ENCODE peak calls at places on chromosomes 16 and 17, in seven cellular contexts. L, E, K, O, M, C and I are unnamed samples. For H3K9me3, the result is how much of the 10 kb centered on the place peaks cover.

GRCh38 chr17:64747938-64748540 is 85.9 kb upstream of the SMURF2 start:
- DNase-seq in L (peak), M (no peak), O (no peak), E (peak), K (no peak), C (peak), I (peak)

GRCh38 chr17:58324409-58325288 is 3.9 kb downstream of the TSPOAP1 start:
- DNase-seq in M (no peak), O (peak), K (peak), C (no peak), E (peak), L (peak), I (peak)

GRCh38 chr16:4330277-4330882 is 14.5 kb downstream of the GLIS2 start:
- DNase-seq in L (peak), E (peak), C (no peak), M (peak), K (peak), O (peak), I (peak)

GRCh38 chr17:37405955-37406634 is 541 bp downstream of the ACACA start:
- DNase-seq in K (peak), E (no peak), O (no peak), L (peak), M (peak), C (no peak), I (peak)

GRCh38 chr17:34714475-34715410 is 135.4 kb downstream of the TMEM132E start:
- DNase-seq in K (no peak), C (no peak), L (no peak), O (no peak), E (no peak), M (no peak), I (no peak)

GRCh38 chr17:44769647-44770084 is 10.9 kb downstream of the ADAM11 start:
- DNase-seq in K (no peak), O (no peak), E (no peak), C (no peak), M (no peak), L (no peak), I (no peak)

GRCh38 chr17:82489117-82489516 is 30.4 kb upstream of the FOXK2 start:
- DNase-seq in L (peak), K (no peak), M (no peak), C (peak), E (peak), O (no peak), I (peak)

GRCh38 chr17:1365445-1366039 is 34.5 kb downstream of the YWHAE start:
- DNase-seq in O (peak), M (peak), E (peak), C (peak), L (peak), K (peak), I (peak)

GRCh38 chr16:49455181-49455990 is 81.8 kb downstream of the C16orf78 start:
- DNase-seq in L (no peak), O (no peak), M (no peak), C (no peak), E (no peak), K (no peak), I (no peak)

GRCh38 chr17:30969989-30970680 is 704 bp upstream of the RNF135 start:
- DNase-seq in K (peak), E (no peak), M (peak), O (peak), C (peak), L (peak), I (no peak)

GRCh38 chr16:8872967-8873865 is 4.4 kb upstream of the CARHSP1 start:
- DNase-seq in O (no peak), K (no peak), M (no peak), C (no peak), E (no peak), L (no peak), I (no peak)

GRCh38 chr17:9837551-9838471 is 12.1 kb downstream of the GLP2R start:
- DNase-seq in E (peak), M (peak), L (peak), K (no peak), C (peak), O (no peak), I (peak)

GRCh38 chr16:89655062-89655643 is 2.4 kb downstream of the CHMP1A start:
- DNase-seq in K (no peak), M (no peak), L (no peak), E (no peak), C (no peak), O (no peak), I (no peak)

GRCh38 chr16:67024384-67024896 is 4.5 kb upstream of the CBFB start:
- DNase-seq in C (no peak), L (peak), K (no peak), O (no peak), E (no peak), M (no peak), I (no peak)

GRCh38 chr16:79673635-79674034 is 73.1 kb upstream of the MAF start:
- DNase-seq in K (no peak), L (no peak), O (no peak), M (no peak), C (no peak), E (no peak), I (no peak)

GRCh38 chr17:50675627-50676026 is 32.1 kb downstream of the ANKRD40 start:
- DNase-seq in L (no peak), O (no peak), M (no peak), K (no peak), E (no peak), C (no peak), I (no peak)

GRCh38 chr17:77474292-77474988 is 333.7 kb downstream of the SEC14L1 start:
- DNase-seq in K (no peak), M (no peak), O (no peak), E (peak), C (peak), L (peak), I (peak)

GRCh38 chr16:57887711-57888110 is 83.2 kb downstream of the CNGB1 start:
- DNase-seq in L (no peak), E (no peak), C (no peak), O (no peak), M (no peak), K (no peak), I (no peak)

GRCh38 chr17:42748906-42749798 is 4.3 kb upstream of the EZH1 start:
- DNase-seq in L (no peak), C (no peak), E (peak), K (peak), M (no peak), O (no peak), I (peak)

GRCh38 chr16:12801511-12802042 is 2.1 kb downstream of the CPPED1 start:
- DNase-seq in L (peak), K (no peak), E (peak), O (no peak), M (peak), C (peak), I (peak)

GRCh38 chr16:19853973-19854876 is 30.4 kb downstream of the GPRC5B start:
- DNase-seq in K (no peak), M (no peak), E (no peak), O (no peak), C (no peak), L (no peak), I (no peak)

GRCh38 chr16:2091722-2092620 is 43.7 kb downstream of the PKD1 start:
- DNase-seq in C (no peak), L (no peak), K (no peak), E (no peak), O (peak), M (no peak), I (no peak)

GRCh38 chr17:14310101-14310500 is 9.2 kb downstream of the HS3ST3B1 start:
- DNase-seq in K (no peak), L (no peak), C (no peak), E (no peak), M (no peak), O (peak), I (no peak)

GRCh38 chr17:60109161-60109560 is 30.4 kb upstream of the HEATR6 start:
- DNase-seq in M (no peak), O (no peak), E (no peak), K (peak), C (no peak), L (no peak), I (no peak)

GRCh38 chr16:66588981-66589713 is 9.9 kb downstream of the CMTM2 start:
- DNase-seq in M (peak), O (peak), C (no peak), E (no peak), K (peak), L (peak), I (no peak)

GRCh38 chr16:48616571-48616970 is 6.6 kb upstream of the N4BP1 start:
- DNase-seq in E (no peak), M (no peak), L (no peak), K (no peak), O (no peak), C (no peak), I (no peak)

GRCh38 chr17:27824745-27825144 is 24.4 kb upstream of the NOS2 start:
- DNase-seq in C (no peak), E (no peak), L (no peak), O (no peak), M (no peak), K (no peak), I (no peak)

GRCh38 chr16:12661656-12662172 is 142.0 kb downstream of the CPPED1 start:
- DNase-seq in O (peak), M (peak), C (no peak), K (peak), E (peak), L (peak), I (peak)

GRCh38 chr16:720507-720989 is 398 bp upstream of the ANTKMT start:
- DNase-seq in L (peak), E (peak), C (peak), O (peak), K (peak), M (no peak), I (peak)

GRCh38 chr16:85124636-85125346 is 12.5 kb upstream of the CIBAR2 start:
- DNase-seq in O (no peak), M (no peak), E (no peak), C (no peak), K (no peak), L (no peak), I (peak)

GRCh38 chr16:12896562-12896961 is 4.8 kb upstream of the SHISA9 start:
- DNase-seq in L (peak), K (peak), M (peak), C (peak), O (peak), E (peak), I (peak)

GRCh38 chr16:20763461-20764232 is at the start of gene ACSM3:
- DNase-seq in O (peak), M (peak), L (peak), E (peak), C (peak), K (peak), I (peak)

GRCh38 chr17:76469076-76469990 is 1.9 kb downstream of the AANAT start:
- DNase-seq in K (no peak), E (no peak), C (no peak), L (no peak), M (no peak), O (no peak), I (no peak)

GRCh38 chr17:76467366-76467765 is at the start of gene AANAT:
- DNase-seq in C (no peak), M (no peak), K (peak), E (no peak), L (no peak), O (peak), I (no peak)

GRCh38 chr17:76466775-76467130 is 650 bp upstream of the AANAT start:
- DNase-seq in O (no peak), E (no peak), M (no peak), K (no peak), L (no peak), C (no peak), I (no peak)

GRCh38 chr17:76468634-76469010 is 1.2 kb downstream of the AANAT start:
- DNase-seq in M (no peak), L (no peak), O (no peak), K (no peak), C (no peak), E (no peak), I (no peak)

GRCh38 chr17:76467809-76468633 is 618 bp downstream of the AANAT start:
- DNase-seq in M (no peak), C (no peak), L (no peak), E (no peak), K (peak), O (no peak), I (no peak)
- H3K9ac ChIP-seq in M (no peak), C (no peak), L (no peak), E (no peak), K (peak), O (no peak), I (no peak)

DNA sequence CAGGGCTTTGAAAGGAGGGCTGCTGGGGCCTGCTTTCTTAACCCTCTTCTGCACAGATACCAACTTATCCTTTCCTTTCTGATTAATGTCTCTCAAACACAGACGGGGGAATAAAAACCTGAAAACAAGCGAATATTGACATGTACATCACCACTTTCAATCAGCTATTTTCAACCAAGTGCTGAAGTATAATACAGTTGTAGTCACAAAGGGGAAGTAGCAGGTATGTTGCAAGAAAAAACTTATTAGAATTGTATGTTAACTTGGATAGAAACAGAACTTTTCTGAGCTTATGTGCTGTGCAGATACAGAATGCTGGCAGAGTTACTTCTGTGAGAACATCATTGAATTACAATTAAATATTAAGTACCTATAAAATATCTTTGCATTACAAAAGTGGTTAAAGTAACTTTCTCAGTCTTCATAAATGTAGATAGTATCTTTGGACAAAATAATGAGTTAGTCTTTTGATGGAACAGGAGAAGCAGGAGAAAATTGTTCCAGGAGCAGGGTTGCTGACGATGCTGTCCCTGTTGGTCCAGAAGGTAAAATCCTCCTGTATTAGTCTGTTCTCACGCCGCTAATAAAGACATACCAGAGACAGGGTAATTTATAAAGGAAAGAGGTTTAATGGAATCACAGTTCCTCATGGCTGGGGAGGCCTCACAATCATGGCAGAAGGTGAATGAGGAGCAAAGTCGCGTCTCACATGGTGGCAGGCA is 59.5 kb downstream of the RPTOR start:
- DNase-seq in K (peak), O (no peak), M (no peak), L (no peak), C (no peak), E (no peak), I (no peak)
- H3K9me3 ChIP-seq in K (under half), O (under half), M (under half), L (under half), C (under half), E (under half), I (under half)

GRCh38 chr17:3892095-3892998 is 506 bp downstream of the CAMKK1 start:
- DNase-seq in L (peak), M (no peak), E (peak), C (peak), O (peak), K (peak), I (peak)

GRCh38 chr17:3894188-3894587 is 1.3 kb upstream of the CAMKK1 start:
- DNase-seq in L (no peak), O (no peak), E (no peak), K (no peak), C (no peak), M (no peak), I (no peak)

GRCh38 chr17:3894927-3895343 is 2.1 kb upstream of the CAMKK1 start:
- DNase-seq in E (peak), L (peak), K (no peak), M (no peak), C (peak), O (no peak), I (no peak)

GRCh38 chr17:3893003-3893719 is at the start of gene CAMKK1:
- DNase-seq in L (peak), O (peak), K (peak), C (peak), E (peak), M (peak), I (peak)

DNA sequence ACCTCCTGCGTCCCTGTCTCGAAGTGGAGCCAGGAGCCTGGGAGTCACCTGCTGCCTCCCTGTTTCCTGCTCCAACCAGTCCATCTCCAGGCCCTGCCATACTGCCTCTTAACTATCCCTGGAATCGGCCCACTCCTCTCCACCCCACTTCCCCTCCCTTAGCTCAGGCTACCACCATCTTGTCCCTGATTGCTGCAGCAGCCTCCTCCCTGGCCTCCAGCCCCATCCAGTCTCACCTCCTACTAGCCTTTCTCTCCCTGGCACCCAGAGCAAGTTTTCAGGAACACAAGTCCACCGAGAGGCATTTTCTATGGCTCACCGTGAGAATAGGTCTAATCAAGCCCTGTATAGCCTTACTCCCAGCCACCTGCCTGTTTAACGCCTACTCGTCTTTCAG is 865 bp upstream of the CAMKK1 start:
- DNase-seq in L (no peak), K (no peak), M (no peak), O (no peak), E (no peak), C (no peak), I (no peak)
- H3K4me3 ChIP-seq in L (peak), K (no peak), M (peak), O (peak), E (peak), C (no peak), I (no peak)

DNA sequence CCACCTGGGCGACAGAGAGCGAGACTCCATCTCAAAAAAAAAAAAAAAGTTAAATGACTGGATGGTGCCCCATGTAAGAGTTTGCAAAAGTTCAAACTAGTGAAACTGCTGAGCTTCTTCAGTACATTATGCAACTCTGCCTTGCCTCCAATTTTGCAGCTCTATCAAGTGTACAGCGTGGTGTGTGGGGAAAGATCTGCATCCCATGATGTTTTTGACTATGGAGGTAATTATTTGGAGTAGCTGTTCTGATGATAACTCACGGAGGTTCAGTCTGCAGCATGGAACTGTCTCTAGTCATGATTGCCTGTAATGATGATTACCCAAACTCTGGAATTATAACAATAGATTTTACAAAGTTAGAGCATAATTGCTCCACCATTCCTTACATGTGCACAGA is 149.6 kb downstream of the PITPNC1 start:
- DNase-seq in L (no peak), E (no peak), M (no peak), C (no peak), K (no peak), O (no peak), I (no peak)
- H3K9ac ChIP-seq in L (no peak), E (no peak), M (no peak), C (no peak), K (no peak), O (no peak), I (no peak)